ENCODE peak calls at places on chromosomes 3 and 15, in five cellular contexts. One of them, this sample, is unnamed.

GRCh38 chr3:115549111-115549510 is 74.2 kb upstream of the GAP43 start:
- DNase-seq in retinal pigment epithelial cell: no peak
- DNase-seq in SK-N-DZ: peak; percentile 36
- DNase-seq in EH: peak; percentile 37
- DNase-seq in lung: no peak
- DNase-seq in this sample: no peak

GRCh38 chr3:115512565-115513410 is 110.5 kb upstream of the GAP43 start:
- DNase-seq in lung: no peak
- DNase-seq in retinal pigment epithelial cell: peak; percentile 51
- DNase-seq in EH: peak; percentile 41
- DNase-seq in SK-N-DZ: peak; percentile 76
- DNase-seq in this sample: peak; percentile 71

GRCh38 chr3:106035618-106036017 is 166.8 kb upstream of the CBLB start:
- DNase-seq in retinal pigment epithelial cell: no peak
- DNase-seq in SK-N-DZ: no peak
- DNase-seq in lung: no peak
- DNase-seq in EH: no peak
- DNase-seq in this sample: no peak

GRCh38 chr15:33016405-33017024 is 178.0 kb downstream of the FMN1 start:
- DNase-seq in SK-N-DZ: no peak
- DNase-seq in lung: no peak
- DNase-seq in retinal pigment epithelial cell: no peak
- DNase-seq in EH: no peak
- DNase-seq in this sample: no peak

GRCh38 chr15:77819271-77819806 is 186.6 kb upstream of the LINGO1 start:
- DNase-seq in lung: no peak
- DNase-seq in EH: no peak
- DNase-seq in retinal pigment epithelial cell: no peak
- DNase-seq in SK-N-DZ: no peak
- DNase-seq in this sample: peak; percentile 31

GRCh38 chr15:69398541-69398940 is 15.6 kb upstream of the KIF23 start:
- DNase-seq in SK-N-DZ: no peak
- DNase-seq in EH: peak; percentile 75
- DNase-seq in retinal pigment epithelial cell: no peak
- DNase-seq in lung: no peak
- DNase-seq in this sample: no peak

GRCh38 chr15:99249270-99249817 is at the start of gene TTC23:
- DNase-seq in EH: peak; percentile 92
- DNase-seq in retinal pigment epithelial cell: peak; percentile 66
- DNase-seq in SK-N-DZ: no peak
- DNase-seq in lung: peak; percentile 31
- DNase-seq in this sample: no peak

GRCh38 chr3:139016430-139017048 is 4.2 kb downstream of the PRR23B start:
- DNase-seq in SK-N-DZ: no peak
- DNase-seq in lung: no peak
- DNase-seq in retinal pigment epithelial cell: no peak
- DNase-seq in EH: no peak
- DNase-seq in this sample: no peak

GRCh38 chr15:58182460-58183163 is 44.4 kb downstream of the AQP9 start:
- DNase-seq in lung: no peak
- DNase-seq in retinal pigment epithelial cell: no peak
- DNase-seq in SK-N-DZ: peak; percentile 52
- DNase-seq in EH: peak; percentile 53
- DNase-seq in this sample: peak; percentile 74

GRCh38 chr15:43094416-43095039 is 11.3 kb downstream of the UBR1 start:
- DNase-seq in retinal pigment epithelial cell: no peak
- DNase-seq in SK-N-DZ: no peak
- DNase-seq in EH: no peak
- DNase-seq in lung: no peak
- DNase-seq in this sample: no peak

GRCh38 chr3:187291512-187292132 is at the start of gene MASP1:
- DNase-seq in lung: no peak
- DNase-seq in SK-N-DZ: peak; percentile 7
- DNase-seq in retinal pigment epithelial cell: no peak
- DNase-seq in EH: peak; percentile 72
- DNase-seq in this sample: no peak

GRCh38 chr15:52011711-52012144 is 7.3 kb upstream of the MAPK6 start:
- DNase-seq in lung: no peak
- DNase-seq in retinal pigment epithelial cell: no peak
- DNase-seq in SK-N-DZ: peak; percentile 43
- DNase-seq in EH: no peak
- DNase-seq in this sample: no peak

GRCh38 chr15:35665855-35666536 is 120.0 kb upstream of the DPH6 start:
- DNase-seq in retinal pigment epithelial cell: no peak
- DNase-seq in SK-N-DZ: no peak
- DNase-seq in lung: no peak
- DNase-seq in EH: no peak
- DNase-seq in this sample: no peak

GRCh38 chr3:24481193-24481592 is 13.5 kb downstream of the THRB start:
- DNase-seq in retinal pigment epithelial cell: no peak
- DNase-seq in EH: no peak
- DNase-seq in SK-N-DZ: no peak
- DNase-seq in lung: no peak
- DNase-seq in this sample: no peak

GRCh38 chr3:18246336-18247060 is 178.6 kb downstream of the SATB1 start:
- DNase-seq in lung: no peak
- DNase-seq in retinal pigment epithelial cell: no peak
- DNase-seq in EH: no peak
- DNase-seq in SK-N-DZ: no peak
- DNase-seq in this sample: no peak

This sample was measured in BE2C.